ENCODE peak calls at places on chromosomes 1 and 21, in six cellular contexts. B, F, N, Z, O and I are unnamed samples.
A peak's percentile ranks its signal among the peaks of the same experiment; 100 is the strongest.

GRCh38 chr1:43239484-43239883 is 30.3 kb upstream of the TMEM125 start:
- DNase-seq in B (no peak), F (no peak), N (no peak), Z (no peak), O (no peak), I (no peak)

GRCh38 chr1:241600496-241600901 is 39.7 kb downstream of the CHML start:
- DNase-seq in B (no peak), F (no peak), N (no peak), Z (no peak), O (no peak), I (no peak)

GRCh38 chr1:156451486-156452184 is 48.9 kb downstream of the MEF2D start:
- DNase-seq in B (no peak), F (no peak), N (no peak), Z (no peak), O (no peak), I (no peak)

GRCh38 chr21:45994086-45994661 is 12.6 kb downstream of the COL6A1 start:
- DNase-seq in B (no peak), F (no peak), N (no peak), Z (peak; percentile 19), O (no peak), I (no peak)

GRCh38 chr1:38029081-38029681 is 16.6 kb downstream of the UTP11 start:
- DNase-seq in B (no peak), F (peak; percentile 87), N (peak; percentile 38), Z (no peak), O (no peak), I (no peak)

GRCh38 chr1:43271186-43272118 is 1.7 kb downstream of the TMEM125 start:
- DNase-seq in B (peak; percentile 50), F (peak; percentile 8), N (no peak), Z (no peak), O (no peak), I (peak; percentile 2)

GRCh38 chr1:168732736-168733135 is 3.7 kb upstream of the DPT start:
- DNase-seq in B (no peak), F (no peak), N (no peak), Z (no peak), O (no peak), I (peak; percentile 58)

GRCh38 chr1:230866171-230866811 is 2.0 kb downstream of the C1orf198 start:
- DNase-seq in B (no peak), F (no peak), N (no peak), Z (no peak), O (no peak), I (no peak)

GRCh38 chr1:184285401-184286087 is 101.3 kb upstream of the C1orf21 start:
- DNase-seq in B (no peak), F (no peak), N (no peak), Z (no peak), O (no peak), I (peak; percentile 79)

GRCh38 chr1:87478231-87478630 is 149.6 kb downstream of the LMO4 start:
- DNase-seq in B (no peak), F (no peak), N (peak; percentile 11), Z (no peak), O (no peak), I (peak; percentile 27)

GRCh38 chr1:32764826-32765545 is 52.2 kb downstream of the YARS1 start:
- DNase-seq in B (no peak), F (peak; percentile 72), N (no peak), Z (no peak), O (no peak), I (no peak)

GRCh38 chr1:223708001-223708359 is 4.4 kb upstream of the CAPN2 start:
- DNase-seq in B (peak; percentile 46), F (no peak), N (no peak), Z (no peak), O (no peak), I (peak; percentile 77)

GRCh38 chr1:65431111-65431705 is 10.7 kb downstream of the LEPR start:
- DNase-seq in B (no peak), F (peak; percentile 47), N (peak; percentile 83), Z (no peak), O (no peak), I (no peak)